ENCODE peak calls at places on chromosomes 6 and 20, in four cellular contexts. D is HT1080, E is stomach, X is aorta. M is an unnamed sample.
A peak's percentile ranks its signal among the peaks of the same experiment; 100 is the strongest.

GRCh38 chr20:5510446-5510845 is 193.7 kb upstream of the PROKR2 start:
- DNase-seq in D (no peak), X (no peak), E (no peak), M (no peak)

GRCh38 chr6:118886641-118887040 is 7.3 kb upstream of the ASF1A start:
- DNase-seq in D (no peak), E (no peak), X (no peak), M (no peak)

GRCh38 chr6:158131926-158132325 is 36.1 kb downstream of the SERAC1 start:
- DNase-seq in E (no peak), X (no peak), D (peak; percentile 40), M (no peak)

GRCh38 chr6:45665859-45666258 is 288.1 kb upstream of the SUPT3H start:
- DNase-seq in D (no peak), E (no peak), X (no peak), M (no peak)

GRCh38 chr6:111773501-111774345 is 99.5 kb downstream of the FYN start:
- DNase-seq in X (no peak), E (no peak), D (no peak), M (no peak)

GRCh38 chr6:72952808-72953630 is 272.3 kb downstream of the KHDC1L start:
- DNase-seq in E (no peak), X (no peak), D (peak; percentile 53), M (no peak)

GRCh38 chr6:41021832-41022231 is 17.2 kb downstream of the UNC5CL start:
- DNase-seq in E (no peak), D (peak; percentile 91), X (no peak), M (no peak)

GRCh38 chr6:17336425-17336824 is 55.3 kb downstream of the RBM24 start:
- DNase-seq in X (no peak), D (no peak), E (no peak), M (no peak)

GRCh38 chr6:5172057-5172683 is 87.0 kb downstream of the PPP1R3G start:
- DNase-seq in D (no peak), X (no peak), E (no peak), M (no peak)

GRCh38 chr20:3166913-3167342 is 6.4 kb downstream of the LZTS3 start:
- DNase-seq in E (no peak), X (peak; percentile 43), D (no peak), M (no peak)

GRCh38 chr6:148855744-148856143 is 108.9 kb downstream of the UST start:
- DNase-seq in E (no peak), D (no peak), X (no peak), M (no peak)

GRCh38 chr6:81727876-81728517 is 24.5 kb downstream of the TENT5A start:
- DNase-seq in E (peak; percentile 70), X (no peak), D (no peak), M (no peak)

GRCh38 chr6:36757206-36757605 is 59.6 kb downstream of the RAB44 start:
- DNase-seq in D (peak; percentile 46), E (no peak), X (no peak), M (no peak)

GRCh38 chr6:42659806-42660205 is 62.6 kb downstream of the PRPH2 start:
- DNase-seq in X (no peak), E (no peak), D (no peak), M (no peak)

GRCh38 chr6:139062921-139063320 is 34.4 kb downstream of the ABRACL start:
- DNase-seq in E (no peak), D (no peak), X (no peak), M (no peak)

GRCh38 chr6:2845880-2846208 is 4.2 kb upstream of the SERPINB1 start:
- DNase-seq in D (no peak), X (no peak), E (no peak), M (no peak)

GRCh38 chr6:20426177-20427082 is 24.8 kb downstream of the E2F3 start:
- DNase-seq in E (no peak), X (no peak), D (no peak), M (no peak)

GRCh38 chr6:79984261-79984660 is 20.2 kb upstream of the TTK start:
- DNase-seq in X (no peak), D (peak; percentile 32), E (no peak), M (no peak)

GRCh38 chr6:150443621-150444020 is 74.8 kb downstream of the IYD start:
- DNase-seq in E (no peak), X (no peak), D (no peak), M (no peak)

GRCh38 chr6:11414564-11414963 is 123.0 kb upstream of the TMEM170B start:
- DNase-seq in E (no peak), X (no peak), D (no peak), M (no peak)

GRCh38 chr6:98833101-98834059 is 994 bp upstream of the POU3F2 start:
- DNase-seq in D (peak; percentile 46), X (peak; percentile 51), E (no peak), M (peak; percentile 55)

GRCh38 chr6:107057679-107058078 is 29.7 kb downstream of the MTRES1 start:
- DNase-seq in X (no peak), E (no peak), D (no peak), M (no peak)

GRCh38 chr20:7637184-7637583 is 303.1 kb downstream of the HAO1 start:
- DNase-seq in D (peak; percentile 80), E (no peak), X (no peak), M (no peak)

GRCh38 chr20:41002842-41003142 is 25.8 kb upstream of the TOP1 start:
- DNase-seq in E (no peak), X (no peak), D (no peak), M (no peak)

GRCh38 chr6:52352239-52353008 is 9.5 kb upstream of the PAQR8 start:
- DNase-seq in D (peak; percentile 100), E (peak; percentile 47), X (peak; percentile 56), M (peak; percentile 66)

GRCh38 chr6:89888138-89888514 is 6.1 kb upstream of the GJA10 start:
- DNase-seq in E (no peak), D (no peak), X (no peak), M (no peak)

GRCh38 chr20:8740265-8740664 is 328.6 kb upstream of the PLCB4 start:
- DNase-seq in E (no peak), X (no peak), D (no peak), M (no peak)

GRCh38 chr20:24789877-24790276 is 159.2 kb upstream of the CST7 start:
- DNase-seq in X (peak; percentile 35), E (no peak), D (no peak), M (peak; percentile 30)

GRCh38 chr6:4603291-4603690 is 172.9 kb upstream of the CDYL start:
- DNase-seq in X (peak; percentile 56), D (no peak), E (peak; percentile 36), M (peak; percentile 62)

GRCh38 chr20:37142708-37143107 is 36.4 kb upstream of the RPN2 start:
- DNase-seq in D (no peak), E (no peak), X (no peak), M (no peak)

GRCh38 chr6:7419065-7419464 is 29.5 kb downstream of the RIOK1 start:
- DNase-seq in D (no peak), E (no peak), X (no peak), M (no peak)

M was measured in lower lobe of right lung.